ENCODE peak calls at places on chromosomes 12 and 14, in five cellular contexts. B is Calu3, D is GM20000, U is HL-60, A is cardiac muscle cell. V is an unnamed sample.

GRCh38 chr14:97077253-97077653 is 280.1 kb downstream of the VRK1 start:
- DNase-seq in A (peak), D (peak), B (no peak), U (peak), V (no peak)

GRCh38 chr12:117408161-117408791 is 46.9 kb upstream of the NOS1 start:
- DNase-seq in B (no peak), D (no peak), A (peak), U (no peak), V (no peak)

GRCh38 chr12:89977356-89978185 is 268.9 kb upstream of the ATP2B1 start:
- DNase-seq in B (no peak), U (no peak), D (no peak), A (no peak), V (no peak)

GRCh38 chr12:106045251-106045674 is 93.5 kb downstream of the NUAK1 start:
- DNase-seq in B (no peak), A (no peak), U (no peak), D (no peak), V (no peak)

GRCh38 chr14:55500219-55500701 is 59.8 kb upstream of the TBPL2 start:
- DNase-seq in B (no peak), D (no peak), U (no peak), A (no peak), V (no peak)

GRCh38 chr12:67650528-67651379 is 2.2 kb downstream of the DYRK2 start:
- DNase-seq in B (no peak), D (peak), U (no peak), A (no peak), V (no peak)

GRCh38 chr14:68633131-68633991 is 159.5 kb downstream of the ZFP36L1 start:
- DNase-seq in B (no peak), A (no peak), D (no peak), U (no peak), V (no peak)

GRCh38 chr14:73494593-73494992 is 3.9 kb downstream of the RIOX1 start:
- DNase-seq in A (no peak), B (no peak), D (no peak), U (no peak), V (no peak)

GRCh38 chr12:71216725-71217579 is 59.2 kb upstream of the TSPAN8 start:
- DNase-seq in A (peak), B (peak), U (peak), D (no peak), V (peak)

GRCh38 chr14:73461478-73462077 is 3.2 kb upstream of the NUMB start:
- DNase-seq in U (no peak), B (no peak), A (no peak), D (no peak), V (no peak)

GRCh38 chr14:89701079-89702043 is 253.2 kb downstream of the EFCAB11 start:
- DNase-seq in D (peak), A (peak), B (peak), U (peak), V (peak)

GRCh38 chr12:69821441-69822204 is 3.4 kb upstream of the MYRFL start:
- DNase-seq in D (no peak), U (no peak), B (peak), A (no peak), V (no peak)

GRCh38 chr12:104155711-104156555 is 17.9 kb upstream of the NFYB start:
- DNase-seq in U (no peak), D (no peak), B (no peak), A (no peak), V (no peak)

GRCh38 chr14:32197919-32198318 is 3.9 kb upstream of the RNU6-7 start:
- DNase-seq in B (no peak), D (no peak), A (no peak), U (no peak), V (no peak)

GRCh38 chr12:3972576-3972975 is 99.4 kb upstream of the PARP11 start:
- DNase-seq in A (no peak), U (no peak), D (no peak), B (no peak), V (no peak)

GRCh38 chr14:97299661-97300060 is 502.5 kb downstream of the VRK1 start:
- DNase-seq in D (no peak), U (no peak), A (peak), B (no peak), V (no peak)

GRCh38 chr12:54126696-54127537 is 61.9 kb downstream of the SMUG1 start:
- DNase-seq in A (no peak), D (no peak), B (peak), U (peak), V (no peak)

GRCh38 chr14:25010471-25010870 is 39.5 kb downstream of the STXBP6 start:
- DNase-seq in A (no peak), B (no peak), D (no peak), U (no peak), V (no peak)

GRCh38 chr14:102457491-102457890 is 52.1 kb downstream of the ANKRD9 start:
- DNase-seq in A (no peak), B (no peak), D (no peak), U (no peak), V (no peak)
- TF ChIP-seq CTCF in A (no peak), B (no peak), D (no peak), U (no peak), V (no peak)

GRCh38 chr14:76846331-76847047 is 20.3 kb downstream of the LRRC74A start:
- DNase-seq in D (no peak), B (no peak), U (peak), A (no peak), V (no peak)

GRCh38 chr14:76842414-76842813 is 16.2 kb downstream of the LRRC74A start:
- DNase-seq in U (no peak), A (no peak), B (no peak), D (no peak), V (no peak)

GRCh38 chr14:76848879-76849278 is 22.7 kb downstream of the LRRC74A start:
- DNase-seq in B (no peak), A (no peak), U (no peak), D (no peak), V (no peak)

GRCh38 chr14:76844223-76844622 is 18.0 kb downstream of the LRRC74A start:
- DNase-seq in B (peak), A (no peak), U (peak), D (no peak), V (no peak)
- TF ChIP-seq CTCF in B (no peak), A (peak), U (no peak), D (no peak), V (no peak)

GRCh38 chr12:49489720-49490119 is 49.1 kb upstream of the KCNH3 start:
- DNase-seq in D (no peak), A (no peak), U (no peak), B (no peak), V (no peak)
- TF ChIP-seq CTCF in D (no peak), A (peak), U (no peak), B (no peak), V (no peak)

GRCh38 chr12:15584366-15585041 is 204.7 kb downstream of the EPS8 start:
- DNase-seq in U (peak), B (peak), D (peak), A (peak), V (peak)

GRCh38 chr12:15583804-15584203 is 205.4 kb downstream of the EPS8 start:
- DNase-seq in B (no peak), A (no peak), U (no peak), D (no peak), V (no peak)

GRCh38 chr12:15581006-15581405 is 208.2 kb downstream of the EPS8 start:
- DNase-seq in D (no peak), A (no peak), B (no peak), U (no peak), V (no peak)

GRCh38 chr12:15575797-15576560 is 213.2 kb downstream of the EPS8 start:
- DNase-seq in D (no peak), U (no peak), A (no peak), B (no peak), V (no peak)

GRCh38 chr12:15580431-15580830 is 208.8 kb downstream of the EPS8 start:
- DNase-seq in A (no peak), U (no peak), D (no peak), B (no peak), V (no peak)
- TF ChIP-seq CTCF in A (no peak), U (no peak), D (no peak), B (no peak), V (no peak)

GRCh38 chr12:6943387-6943718 is 263 bp upstream of the RNU7-1 start:
- DNase-seq in B (peak), A (peak), U (peak), D (peak), V (peak)
- TF ChIP-seq CTCF in B (no peak), A (no peak), U (no peak), D (no peak), V (no peak)

GRCh38 chr12:59075968-59076367 is 155.7 kb upstream of the LRIG3 start:
- DNase-seq in B (no peak), A (no peak), U (no peak), D (no peak), V (no peak)
- TF ChIP-seq CTCF in B (no peak), A (no peak), U (no peak), D (no peak), V (no peak)